ENCODE peak calls at places on chromosomes 11 and 22, in seven cellular contexts. J, E, M, I, P, L and R are unnamed samples.

GRCh38 chr11:116853461-116854073 is 16.1 kb upstream of the APOA1 start:
- DNase-seq in J (no peak), E (no peak), M (no peak), I (no peak), P (no peak), L (no peak), R (no peak)

GRCh38 chr22:50498322-50498861 is 9.1 kb downstream of the LMF2 start:
- DNase-seq in J (peak), E (peak), M (no peak), I (peak), P (peak), L (no peak), R (no peak)

GRCh38 chr11:134752526-134752925 is 340.5 kb upstream of the B3GAT1 start:
- DNase-seq in J (no peak), E (no peak), M (no peak), I (no peak), P (no peak), L (no peak), R (no peak)

GRCh38 chr11:372809-373715 is 3.8 kb downstream of the B4GALNT4 start:
- DNase-seq in J (no peak), E (no peak), M (no peak), I (no peak), P (no peak), L (no peak), R (no peak)

GRCh38 chr22:36862251-36863242 is 1.7 kb downstream of the NCF4 start:
- DNase-seq in J (no peak), E (no peak), M (peak), I (no peak), P (no peak), L (no peak), R (no peak)

GRCh38 chr11:27926981-27927481 is 180.9 kb downstream of the KIF18A start:
- DNase-seq in J (no peak), E (no peak), M (no peak), I (no peak), P (no peak), L (no peak), R (no peak)

GRCh38 chr11:9708544-9708943 is 44.7 kb downstream of the SWAP70 start:
- DNase-seq in J (no peak), E (no peak), M (no peak), I (no peak), P (no peak), L (no peak), R (no peak)

GRCh38 chr11:71433648-71434450 is 14.3 kb downstream of the DHCR7 start:
- DNase-seq in J (peak), E (no peak), M (peak), I (peak), P (no peak), L (no peak), R (no peak)

GRCh38 chr11:47950396-47950795 is 30.0 kb upstream of the PTPRJ start:
- DNase-seq in J (no peak), E (no peak), M (no peak), I (no peak), P (no peak), L (no peak), R (no peak)

GRCh38 chr22:17994424-17995108 is 29.8 kb downstream of the MICAL3 start:
- DNase-seq in J (no peak), E (no peak), M (no peak), I (no peak), P (no peak), L (no peak), R (no peak)

GRCh38 chr11:115134886-115135285 is 369.3 kb downstream of the CADM1 start:
- DNase-seq in J (no peak), E (no peak), M (no peak), I (no peak), P (no peak), L (no peak), R (no peak)

GRCh38 chr22:20948450-20948849 is 18.6 kb upstream of the AIFM3 start:
- DNase-seq in J (no peak), E (no peak), M (no peak), I (no peak), P (no peak), L (no peak), R (no peak)

GRCh38 chr11:9208726-9209501 is 56.2 kb downstream of the DENND5A start:
- DNase-seq in J (no peak), E (no peak), M (no peak), I (no peak), P (no peak), L (no peak), R (no peak)

GRCh38 chr11:117823294-117823940 is 1.1 kb downstream of the FXYD2 start:
- DNase-seq in J (no peak), E (no peak), M (peak), I (no peak), P (no peak), L (no peak), R (no peak)

GRCh38 chr22:27809226-27809625 is 7.7 kb upstream of the MN1 start:
- DNase-seq in J (no peak), E (no peak), M (no peak), I (no peak), P (no peak), L (no peak), R (no peak)

GRCh38 chr11:111918390-111919256 is at the start of gene C11orf52:
- DNase-seq in J (no peak), E (no peak), M (peak), I (no peak), P (no peak), L (peak), R (no peak)

GRCh38 chr11:110098645-110099044 is 5.5 kb downstream of the ZC3H12C start:
- DNase-seq in J (no peak), E (no peak), M (no peak), I (no peak), P (no peak), L (no peak), R (no peak)

GRCh38 chr22:41915035-41915782 is at the start of gene SHISA8:
- DNase-seq in J (no peak), E (no peak), M (peak), I (no peak), P (no peak), L (no peak), R (no peak)

GRCh38 chr11:131246156-131246555 is 124.3 kb upstream of the NTM start:
- DNase-seq in J (no peak), E (no peak), M (no peak), I (no peak), P (no peak), L (no peak), R (no peak)

GRCh38 chr11:35615911-35616900 is 2.1 kb upstream of the FJX1 start:
- DNase-seq in J (peak), E (peak), M (no peak), I (peak), P (peak), L (no peak), R (peak)

GRCh38 chr11:116066777-116067176 is 562.6 kb upstream of the CADM1 start:
- DNase-seq in J (no peak), E (no peak), M (no peak), I (no peak), P (no peak), L (no peak), R (no peak)

GRCh38 chr11:128424271-128424709 is 163.1 kb downstream of the ETS1 start:
- DNase-seq in J (no peak), E (no peak), M (no peak), I (peak), P (no peak), L (no peak), R (no peak)

GRCh38 chr22:26479792-26480610 is 3.6 kb downstream of the HPS4 start:
- DNase-seq in J (no peak), E (no peak), M (no peak), I (no peak), P (no peak), L (no peak), R (no peak)

GRCh38 chr11:65977621-65978390 is 16.3 kb downstream of the SART1 start:
- DNase-seq in J (no peak), E (no peak), M (no peak), I (no peak), P (no peak), L (no peak), R (no peak)

GRCh38 chr11:86179646-86180064 is 64.9 kb upstream of the EED start:
- DNase-seq in J (no peak), E (no peak), M (no peak), I (no peak), P (no peak), L (no peak), R (no peak)

GRCh38 chr11:68261006-68261405 is 10.8 kb downstream of the C11orf24 start:
- DNase-seq in J (no peak), E (no peak), M (no peak), I (no peak), P (no peak), L (no peak), R (no peak)

GRCh38 chr11:73715551-73715950 is 45.3 kb downstream of the RAB6A start:
- DNase-seq in J (no peak), E (no peak), M (no peak), I (no peak), P (no peak), L (no peak), R (no peak)
- H3K27ac ChIP-seq in J (peak), E (no peak), M (no peak), I (no peak), P (no peak), L (no peak), R (no peak)

GRCh38 chr11:10876168-10876567 is 18.3 kb upstream of the ZBED5 start:
- DNase-seq in J (no peak), E (no peak), M (no peak), I (no peak), P (no peak), L (no peak), R (no peak)
- H3K27ac ChIP-seq in J (no peak), E (no peak), M (no peak), I (no peak), P (peak), L (no peak), R (no peak)

DNA sequence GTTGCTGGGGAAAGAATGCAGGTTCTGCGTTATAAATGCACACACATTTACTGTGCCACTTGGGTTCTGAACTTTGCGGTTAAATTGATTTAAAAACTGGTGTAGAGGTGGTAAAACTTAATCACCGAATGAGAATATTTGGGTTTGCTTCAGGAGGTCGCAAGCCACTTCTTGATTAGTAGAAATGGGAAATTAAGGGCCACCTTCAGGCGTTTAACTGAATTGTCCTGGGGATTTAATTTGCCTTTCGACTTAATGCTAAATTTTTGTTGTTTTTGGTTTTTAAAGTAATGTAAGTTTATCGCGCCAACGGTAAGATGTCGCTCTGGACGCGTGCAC is 460 bp upstream of the NCR3LG1 start:
- DNase-seq in J (no peak), E (no peak), M (no peak), I (no peak), P (no peak), L (no peak), R (no peak)
- H3K27ac ChIP-seq in J (peak), E (no peak), M (no peak), I (peak), P (no peak), L (no peak), R (no peak)

GRCh38 chr22:23008887-23009286 is 61.4 kb upstream of the GNAZ start:
- DNase-seq in J (no peak), E (no peak), M (no peak), I (no peak), P (no peak), L (no peak), R (no peak)
- H3K27ac ChIP-seq in J (no peak), E (no peak), M (no peak), I (peak), P (no peak), L (no peak), R (no peak)

GRCh38 chr11:120330045-120330444 is 4.9 kb downstream of the TLCD5 start:
- DNase-seq in J (no peak), E (no peak), M (no peak), I (no peak), P (no peak), L (no peak), R (no peak)
- H3K27ac ChIP-seq in J (no peak), E (no peak), M (no peak), I (no peak), P (no peak), L (no peak), R (no peak)

DNA sequence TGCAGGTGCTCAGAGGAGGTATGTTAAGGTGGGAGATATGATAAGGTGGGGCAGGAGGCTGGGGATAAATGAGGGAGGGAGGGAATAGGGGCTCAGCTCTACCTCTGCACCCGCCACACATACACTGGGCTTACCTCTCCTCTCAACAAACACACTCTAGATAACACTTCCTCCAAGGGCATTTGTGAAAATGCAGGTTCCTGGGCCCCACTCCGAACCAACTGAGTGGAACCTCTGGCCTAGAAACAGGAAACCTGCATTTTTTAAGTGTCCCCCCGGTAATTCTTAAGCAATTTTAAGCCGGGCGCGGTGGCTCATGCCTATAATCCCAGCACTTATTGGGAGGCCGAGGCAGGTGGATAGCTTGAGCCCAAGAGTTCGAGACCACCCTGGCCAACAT is 46.5 kb upstream of the CD5 start:
- DNase-seq in J (no peak), E (no peak), M (no peak), I (no peak), P (no peak), L (no peak), R (no peak)
- H3K27ac ChIP-seq in J (no peak), E (no peak), M (no peak), I (no peak), P (no peak), L (no peak), R (no peak)

GRCh38 chr22:44572414-44573207 is 74.6 kb upstream of the RTL6 start:
- DNase-seq in J (peak), E (no peak), M (peak), I (no peak), P (no peak), L (no peak), R (no peak)
- H3K27ac ChIP-seq in J (no peak), E (no peak), M (no peak), I (no peak), P (no peak), L (no peak), R (no peak)